ENCODE peak calls at places on chromosome 16, in ten cellular contexts. N is lower leg skin, X is heart right ventricle, B is thoracic aorta, G is progenitor cell of endocrine pancreas, F is upper lobe of right lung, V is astrocyte of the cerebellum, I is activated B cell treated with CpG ODN at 0.5 μM for 24 hours, A is left lung, C is body of pancreas. K is an unnamed sample.

GRCh38 chr16:29290631-29291247 is 115.8 kb downstream of the NPIPB11 start:
- DNase-seq in N (peak; percentile 99), X (peak; percentile 95), B (peak; percentile 89), G (no peak), F (peak; percentile 98), V (peak; percentile 56), I (peak; percentile 58), A (peak; percentile 98), C (peak; percentile 97), K (peak; percentile 84)

GRCh38 chr16:24962747-24963146 is 52.4 kb downstream of the ARHGAP17 start:
- DNase-seq in N (no peak), X (no peak), B (no peak), G (no peak), F (no peak), V (no peak), I (no peak), A (no peak), C (no peak), K (no peak)

GRCh38 chr16:73735018-73735417 is 561.6 kb upstream of the PSMD7 start:
- DNase-seq in N (no peak), X (no peak), B (no peak), G (no peak), F (no peak), V (peak; percentile 39), I (no peak), A (no peak), C (no peak), K (no peak)

GRCh38 chr16:66386629-66387622 is 20.4 kb downstream of the CDH5 start:
- DNase-seq in N (peak; percentile 79), X (no peak), B (no peak), G (no peak), F (no peak), V (no peak), I (no peak), A (no peak), C (peak; percentile 61), K (no peak)

GRCh38 chr16:69833791-69834282 is 71.7 kb downstream of the WWP2 start:
- DNase-seq in N (no peak), X (no peak), B (no peak), G (no peak), F (no peak), V (no peak), I (no peak), A (no peak), C (peak; percentile 78), K (no peak)

GRCh38 chr16:69481901-69482341 is 57.5 kb downstream of the CYB5B start:
- DNase-seq in N (peak; percentile 96), X (peak; percentile 89), B (peak; percentile 49), G (no peak), F (peak; percentile 92), V (peak; percentile 42), I (no peak), A (peak; percentile 87), C (peak; percentile 56), K (no peak)

GRCh38 chr16:65769776-65770438 is 596.6 kb upstream of the CDH5 start:
- DNase-seq in N (no peak), X (no peak), B (no peak), G (no peak), F (no peak), V (no peak), I (no peak), A (no peak), C (no peak), K (no peak)

GRCh38 chr16:73396556-73396955 is 348.6 kb upstream of the ZFHX3 start:
- DNase-seq in N (no peak), X (no peak), B (no peak), G (no peak), F (no peak), V (no peak), I (no peak), A (no peak), C (no peak), K (no peak)

GRCh38 chr16:85718682-85719081 is 29.9 kb upstream of the GINS2 start:
- DNase-seq in N (no peak), X (no peak), B (no peak), G (no peak), F (no peak), V (no peak), I (peak; percentile 23), A (no peak), C (no peak), K (no peak)

GRCh38 chr16:66020642-66021041 is 345.8 kb upstream of the CDH5 start:
- DNase-seq in N (no peak), X (no peak), B (no peak), G (no peak), F (no peak), V (no peak), I (no peak), A (no peak), C (no peak), K (no peak)

GRCh38 chr16:51665599-51665998 is 514.5 kb upstream of the SALL1 start:
- DNase-seq in N (no peak), X (no peak), B (no peak), G (no peak), F (no peak), V (no peak), I (no peak), A (no peak), C (no peak), K (no peak)

GRCh38 chr16:30651124-30652004 is 604 bp downstream of the PRR14 start:
- DNase-seq in N (peak; percentile 94), X (peak; percentile 55), B (no peak), G (peak; percentile 58), F (peak; percentile 89), V (no peak), I (peak; percentile 73), A (peak; percentile 94), C (peak; percentile 69), K (peak; percentile 69)

GRCh38 chr16:2822158-2822495 is 5.1 kb downstream of the PRSS21 start:
- DNase-seq in N (peak; percentile 74), X (no peak), B (no peak), G (no peak), F (no peak), V (no peak), I (no peak), A (no peak), C (no peak), K (no peak)

GRCh38 chr16:57590654-57591085 is 37.8 kb upstream of the ADGRG1 start:
- DNase-seq in N (peak; percentile 82), X (no peak), B (no peak), G (no peak), F (no peak), V (no peak), I (no peak), A (no peak), C (no peak), K (peak; percentile 42)

DNA sequence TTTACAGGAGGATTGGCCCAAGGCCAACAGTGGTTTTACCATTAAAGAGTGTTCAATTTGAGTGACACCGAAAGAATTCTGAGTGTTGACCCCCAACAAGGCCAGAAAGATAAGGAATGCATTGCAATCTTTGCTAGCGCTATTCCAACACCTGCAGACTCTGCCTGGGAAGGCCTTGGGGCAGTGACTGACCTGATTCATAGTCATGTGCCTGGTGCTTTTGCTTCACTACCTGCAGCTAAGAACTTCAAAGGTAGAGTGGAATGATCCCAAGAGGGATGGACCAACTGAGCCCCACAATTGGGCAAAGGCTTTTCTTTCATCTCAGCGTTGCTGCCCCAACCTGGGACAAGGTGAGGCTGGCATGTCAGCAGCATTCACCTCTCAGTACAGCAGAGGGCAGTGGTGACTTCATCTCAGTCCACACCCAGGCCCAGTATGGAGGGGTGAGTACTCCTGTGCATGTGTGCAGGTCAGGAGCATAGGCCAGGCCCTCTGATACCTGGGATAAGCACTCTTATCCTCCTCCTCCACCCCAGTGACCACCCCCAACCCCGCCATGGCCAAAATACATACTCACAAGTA is 149.6 kb upstream of the GNAO1 start:
- DNase-seq in N (no peak), X (peak; percentile 15), B (no peak), G (peak; percentile 28), F (no peak), V (no peak), I (no peak), A (no peak), C (peak; percentile 32), K (no peak)
- TF ChIP-seq CTCF in N (no peak), X (peak; percentile 49), B (peak; percentile 16), G (peak; percentile 64), F (peak; percentile 35), V (no peak), I (no peak), A (no peak), C (peak; percentile 26), K (no peak)

DNA sequence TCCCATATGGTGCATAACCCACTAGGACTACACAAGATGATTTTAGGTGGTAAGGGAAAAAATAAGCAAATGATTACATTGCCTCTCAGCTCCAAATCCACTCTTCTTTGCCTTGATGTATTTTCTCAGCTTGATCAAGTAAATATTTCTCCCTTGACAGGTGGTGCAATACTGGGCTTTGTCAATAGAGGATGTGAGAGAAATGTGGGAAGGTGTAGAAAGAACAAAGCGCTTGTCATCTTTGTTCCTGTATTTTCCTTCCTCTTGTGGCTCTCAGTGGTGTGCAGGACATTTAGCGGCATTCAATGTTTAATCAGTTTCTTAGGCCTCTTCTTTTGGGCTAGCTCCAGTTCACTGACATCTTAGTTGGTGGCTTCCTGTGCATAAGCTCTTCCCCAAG is 1165.8 kb upstream of the GOT2 start:
- DNase-seq in N (no peak), X (no peak), B (no peak), G (no peak), F (no peak), V (no peak), I (no peak), A (no peak), C (no peak), K (no peak)
- TF ChIP-seq CTCF in N (no peak), X (no peak), B (no peak), G (no peak), F (no peak), V (no peak), I (no peak), A (no peak), C (no peak), K (no peak)

DNA sequence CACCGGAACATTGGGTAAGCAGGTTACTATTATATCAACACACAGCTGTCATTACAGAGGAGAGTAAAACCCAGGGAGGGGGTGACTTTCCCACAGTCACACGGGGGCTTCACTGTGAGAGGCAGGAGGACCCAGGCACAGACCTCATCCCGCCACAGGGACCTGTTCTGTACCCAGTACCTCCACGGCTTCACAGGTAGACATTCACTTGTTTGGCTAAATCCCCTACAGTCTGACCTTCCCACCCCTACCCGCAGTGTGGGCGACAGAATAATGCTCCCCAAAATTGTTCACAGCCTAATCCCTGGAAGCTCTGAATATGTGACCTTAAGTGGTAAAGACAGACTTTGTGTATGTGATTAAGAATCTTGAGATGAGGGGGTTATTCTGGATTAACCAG is 16.5 kb downstream of the LITAF start:
- DNase-seq in N (no peak), X (no peak), B (no peak), G (no peak), F (peak; percentile 35), V (no peak), I (no peak), A (no peak), C (no peak), K (no peak)
- TF ChIP-seq CTCF in N (no peak), X (no peak), B (no peak), G (no peak), F (no peak), V (no peak), I (no peak), A (no peak), C (no peak), K (no peak)

DNA sequence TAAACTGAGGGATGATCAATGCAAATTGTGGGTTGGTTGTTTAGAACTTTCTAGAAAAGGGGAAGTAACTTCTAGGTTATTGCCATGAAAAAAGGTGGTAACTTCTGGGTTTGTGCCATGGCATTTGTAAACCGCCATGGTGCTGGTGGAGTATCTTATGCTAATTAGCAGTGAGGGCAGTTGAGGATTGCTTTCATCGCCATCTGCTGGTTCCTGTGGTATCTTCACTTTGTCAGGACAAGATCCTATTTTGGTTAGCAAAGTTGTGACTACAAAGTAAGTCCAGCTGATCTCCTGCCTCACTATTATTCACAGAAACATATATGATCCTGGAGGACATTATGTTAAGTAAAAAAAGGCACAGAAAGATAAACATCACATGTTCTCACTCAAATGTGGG is 1332.3 kb downstream of the CDH11 start:
- DNase-seq in N (no peak), X (no peak), B (no peak), G (no peak), F (no peak), V (no peak), I (no peak), A (no peak), C (no peak), K (no peak)
- TF ChIP-seq CTCF in N (no peak), X (peak; percentile 11), B (no peak), G (no peak), F (no peak), V (no peak), I (no peak), A (no peak), C (no peak), K (no peak)

K was measured in natural killer cell.